ENCODE peak calls at places on chromosomes 12 and 14, in ten cellular contexts. One of them, this sample, is unnamed.

GRCh38 chr12:15699886-15700285 is 89.3 kb downstream of the EPS8 start:
- DNase-seq in activated CD8-positive, alpha-beta T cell treated with anti-CD3 and anti-CD28 coated beads, Interleukin-2, amount 10 ng/mL, durations not matched to agents 7 days and 5 days: no peak
- DNase-seq in dorsolateral prefrontal cortex: no peak
- DNase-seq in AG04450: no peak
- DNase-seq in left colon: no peak
- DNase-seq in hippocampal formation: no peak
- DNase-seq in WTC11: no peak
- DNase-seq in stimulated activated CD8-positive, alpha-beta memory T cell treated with anti-CD3 and anti-CD28 coated beads, Interleukin-4, amount 100 ng/mL, for 4 hours: no peak
- DNase-seq in left ventricle myocardium inferior: no peak
- DNase-seq in IMR-90: no peak
- DNase-seq in this sample: no peak

GRCh38 chr14:35261774-35262173 is 30.4 kb upstream of the PSMA6 start:
- DNase-seq in WTC11: no peak
- DNase-seq in dorsolateral prefrontal cortex: no peak
- DNase-seq in hippocampal formation: no peak
- DNase-seq in AG04450: no peak
- DNase-seq in left colon: no peak
- DNase-seq in left ventricle myocardium inferior: no peak
- DNase-seq in IMR-90: peak; percentile 7
- DNase-seq in activated CD8-positive, alpha-beta T cell treated with anti-CD3 and anti-CD28 coated beads, Interleukin-2, amount 10 ng/mL, durations not matched to agents 7 days and 5 days: no peak
- DNase-seq in stimulated activated CD8-positive, alpha-beta memory T cell treated with anti-CD3 and anti-CD28 coated beads, Interleukin-4, amount 100 ng/mL, for 4 hours: no peak
- DNase-seq in this sample: no peak

GRCh38 chr12:32708926-32709325 is 29.8 kb downstream of the DNM1L start:
- DNase-seq in left ventricle myocardium inferior: no peak
- DNase-seq in hippocampal formation: no peak
- DNase-seq in IMR-90: no peak
- DNase-seq in left colon: no peak
- DNase-seq in WTC11: no peak
- DNase-seq in AG04450: no peak
- DNase-seq in stimulated activated CD8-positive, alpha-beta memory T cell treated with anti-CD3 and anti-CD28 coated beads, Interleukin-4, amount 100 ng/mL, for 4 hours: no peak
- DNase-seq in activated CD8-positive, alpha-beta T cell treated with anti-CD3 and anti-CD28 coated beads, Interleukin-2, amount 10 ng/mL, durations not matched to agents 7 days and 5 days: no peak
- DNase-seq in dorsolateral prefrontal cortex: no peak
- DNase-seq in this sample: no peak

GRCh38 chr14:68844210-68844545 is 51.3 kb upstream of the ZFP36L1 start:
- DNase-seq in left colon: no peak
- DNase-seq in IMR-90: no peak
- DNase-seq in left ventricle myocardium inferior: no peak
- DNase-seq in WTC11: no peak
- DNase-seq in dorsolateral prefrontal cortex: no peak
- DNase-seq in stimulated activated CD8-positive, alpha-beta memory T cell treated with anti-CD3 and anti-CD28 coated beads, Interleukin-4, amount 100 ng/mL, for 4 hours: no peak
- DNase-seq in hippocampal formation: no peak
- DNase-seq in AG04450: no peak
- DNase-seq in activated CD8-positive, alpha-beta T cell treated with anti-CD3 and anti-CD28 coated beads, Interleukin-2, amount 10 ng/mL, durations not matched to agents 7 days and 5 days: no peak
- DNase-seq in this sample: no peak

GRCh38 chr14:72845196-72845595 is 48.7 kb downstream of the DPF3 start:
- DNase-seq in stimulated activated CD8-positive, alpha-beta memory T cell treated with anti-CD3 and anti-CD28 coated beads, Interleukin-4, amount 100 ng/mL, for 4 hours: no peak
- DNase-seq in activated CD8-positive, alpha-beta T cell treated with anti-CD3 and anti-CD28 coated beads, Interleukin-2, amount 10 ng/mL, durations not matched to agents 7 days and 5 days: no peak
- DNase-seq in hippocampal formation: no peak
- DNase-seq in AG04450: no peak
- DNase-seq in dorsolateral prefrontal cortex: no peak
- DNase-seq in left ventricle myocardium inferior: no peak
- DNase-seq in WTC11: no peak
- DNase-seq in IMR-90: no peak
- DNase-seq in left colon: no peak
- DNase-seq in this sample: no peak

GRCh38 chr12:62730649-62731377 is 204.1 kb downstream of the PPM1H start:
- DNase-seq in dorsolateral prefrontal cortex: no peak
- DNase-seq in WTC11: no peak
- DNase-seq in AG04450: no peak
- DNase-seq in activated CD8-positive, alpha-beta T cell treated with anti-CD3 and anti-CD28 coated beads, Interleukin-2, amount 10 ng/mL, durations not matched to agents 7 days and 5 days: no peak
- DNase-seq in stimulated activated CD8-positive, alpha-beta memory T cell treated with anti-CD3 and anti-CD28 coated beads, Interleukin-4, amount 100 ng/mL, for 4 hours: no peak
- DNase-seq in IMR-90: peak; percentile 67
- DNase-seq in left colon: no peak
- DNase-seq in left ventricle myocardium inferior: no peak
- DNase-seq in hippocampal formation: no peak
- DNase-seq in this sample: peak; percentile 68

GRCh38 chr14:60349663-60350365 is 100.8 kb downstream of the PPM1A start:
- DNase-seq in hippocampal formation: no peak
- DNase-seq in stimulated activated CD8-positive, alpha-beta memory T cell treated with anti-CD3 and anti-CD28 coated beads, Interleukin-4, amount 100 ng/mL, for 4 hours: no peak
- DNase-seq in left ventricle myocardium inferior: no peak
- DNase-seq in WTC11: peak; percentile 22
- DNase-seq in left colon: no peak
- DNase-seq in activated CD8-positive, alpha-beta T cell treated with anti-CD3 and anti-CD28 coated beads, Interleukin-2, amount 10 ng/mL, durations not matched to agents 7 days and 5 days: peak; percentile 39
- DNase-seq in dorsolateral prefrontal cortex: no peak
- DNase-seq in IMR-90: peak; percentile 56
- DNase-seq in AG04450: peak; percentile 33
- DNase-seq in this sample: peak; percentile 41

GRCh38 chr12:109621271-109621671 is 47.7 kb downstream of the MVK start:
- DNase-seq in activated CD8-positive, alpha-beta T cell treated with anti-CD3 and anti-CD28 coated beads, Interleukin-2, amount 10 ng/mL, durations not matched to agents 7 days and 5 days: no peak
- DNase-seq in WTC11: no peak
- DNase-seq in left ventricle myocardium inferior: no peak
- DNase-seq in left colon: no peak
- DNase-seq in hippocampal formation: no peak
- DNase-seq in IMR-90: no peak
- DNase-seq in dorsolateral prefrontal cortex: no peak
- DNase-seq in stimulated activated CD8-positive, alpha-beta memory T cell treated with anti-CD3 and anti-CD28 coated beads, Interleukin-4, amount 100 ng/mL, for 4 hours: no peak
- DNase-seq in AG04450: no peak
- DNase-seq in this sample: no peak

GRCh38 chr14:101409006-101409543 is 152.2 kb upstream of the DIO3 start:
- DNase-seq in activated CD8-positive, alpha-beta T cell treated with anti-CD3 and anti-CD28 coated beads, Interleukin-2, amount 10 ng/mL, durations not matched to agents 7 days and 5 days: no peak
- DNase-seq in dorsolateral prefrontal cortex: no peak
- DNase-seq in left ventricle myocardium inferior: no peak
- DNase-seq in WTC11: no peak
- DNase-seq in AG04450: no peak
- DNase-seq in left colon: no peak
- DNase-seq in hippocampal formation: no peak
- DNase-seq in IMR-90: no peak
- DNase-seq in stimulated activated CD8-positive, alpha-beta memory T cell treated with anti-CD3 and anti-CD28 coated beads, Interleukin-4, amount 100 ng/mL, for 4 hours: no peak
- DNase-seq in this sample: no peak

GRCh38 chr12:51265024-51265423 is 5.2 kb downstream of the SMAGP start:
- DNase-seq in IMR-90: no peak
- DNase-seq in dorsolateral prefrontal cortex: no peak
- DNase-seq in activated CD8-positive, alpha-beta T cell treated with anti-CD3 and anti-CD28 coated beads, Interleukin-2, amount 10 ng/mL, durations not matched to agents 7 days and 5 days: no peak
- DNase-seq in left ventricle myocardium inferior: no peak
- DNase-seq in stimulated activated CD8-positive, alpha-beta memory T cell treated with anti-CD3 and anti-CD28 coated beads, Interleukin-4, amount 100 ng/mL, for 4 hours: no peak
- DNase-seq in hippocampal formation: no peak
- DNase-seq in WTC11: no peak
- DNase-seq in AG04450: no peak
- DNase-seq in left colon: no peak
- DNase-seq in this sample: no peak

GRCh38 chr12:80183939-80184338 is 84.6 kb downstream of the OTOGL start:
- DNase-seq in stimulated activated CD8-positive, alpha-beta memory T cell treated with anti-CD3 and anti-CD28 coated beads, Interleukin-4, amount 100 ng/mL, for 4 hours: no peak
- DNase-seq in left ventricle myocardium inferior: no peak
- DNase-seq in WTC11: no peak
- DNase-seq in AG04450: no peak
- DNase-seq in dorsolateral prefrontal cortex: no peak
- DNase-seq in activated CD8-positive, alpha-beta T cell treated with anti-CD3 and anti-CD28 coated beads, Interleukin-2, amount 10 ng/mL, durations not matched to agents 7 days and 5 days: no peak
- DNase-seq in hippocampal formation: no peak
- DNase-seq in IMR-90: peak; percentile 22
- DNase-seq in left colon: no peak
- DNase-seq in this sample: peak; percentile 78

GRCh38 chr12:23423796-23424195 is 525.7 kb downstream of the SOX5 start:
- DNase-seq in AG04450: no peak
- DNase-seq in hippocampal formation: no peak
- DNase-seq in left ventricle myocardium inferior: no peak
- DNase-seq in dorsolateral prefrontal cortex: no peak
- DNase-seq in activated CD8-positive, alpha-beta T cell treated with anti-CD3 and anti-CD28 coated beads, Interleukin-2, amount 10 ng/mL, durations not matched to agents 7 days and 5 days: no peak
- DNase-seq in left colon: no peak
- DNase-seq in stimulated activated CD8-positive, alpha-beta memory T cell treated with anti-CD3 and anti-CD28 coated beads, Interleukin-4, amount 100 ng/mL, for 4 hours: no peak
- DNase-seq in WTC11: no peak
- DNase-seq in IMR-90: no peak
- DNase-seq in this sample: no peak

GRCh38 chr12:389138-390096 is at the start of gene KDM5A:
- DNase-seq in left ventricle myocardium inferior: peak; percentile 90
- DNase-seq in activated CD8-positive, alpha-beta T cell treated with anti-CD3 and anti-CD28 coated beads, Interleukin-2, amount 10 ng/mL, durations not matched to agents 7 days and 5 days: peak; percentile 94
- DNase-seq in WTC11: peak; percentile 83
- DNase-seq in stimulated activated CD8-positive, alpha-beta memory T cell treated with anti-CD3 and anti-CD28 coated beads, Interleukin-4, amount 100 ng/mL, for 4 hours: peak; percentile 77
- DNase-seq in IMR-90: peak; percentile 94
- DNase-seq in AG04450: peak; percentile 90
- DNase-seq in dorsolateral prefrontal cortex: peak; percentile 91
- DNase-seq in hippocampal formation: no peak
- DNase-seq in left colon: peak; percentile 89
- DNase-seq in this sample: peak; percentile 92

GRCh38 chr14:59997496-59997895 is 77.6 kb downstream of the LRRC9 start:
- DNase-seq in stimulated activated CD8-positive, alpha-beta memory T cell treated with anti-CD3 and anti-CD28 coated beads, Interleukin-4, amount 100 ng/mL, for 4 hours: no peak
- DNase-seq in hippocampal formation: no peak
- DNase-seq in left colon: no peak
- DNase-seq in left ventricle myocardium inferior: no peak
- DNase-seq in IMR-90: no peak
- DNase-seq in AG04450: no peak
- DNase-seq in WTC11: no peak
- DNase-seq in dorsolateral prefrontal cortex: no peak
- DNase-seq in activated CD8-positive, alpha-beta T cell treated with anti-CD3 and anti-CD28 coated beads, Interleukin-2, amount 10 ng/mL, durations not matched to agents 7 days and 5 days: no peak
- DNase-seq in this sample: no peak

GRCh38 chr12:180445-180844 is 33.5 kb downstream of the SLC6A12 start:
- DNase-seq in stimulated activated CD8-positive, alpha-beta memory T cell treated with anti-CD3 and anti-CD28 coated beads, Interleukin-4, amount 100 ng/mL, for 4 hours: no peak
- DNase-seq in AG04450: no peak
- DNase-seq in WTC11: no peak
- DNase-seq in activated CD8-positive, alpha-beta T cell treated with anti-CD3 and anti-CD28 coated beads, Interleukin-2, amount 10 ng/mL, durations not matched to agents 7 days and 5 days: peak; percentile 43
- DNase-seq in IMR-90: peak; percentile 58
- DNase-seq in left ventricle myocardium inferior: peak; percentile 55
- DNase-seq in dorsolateral prefrontal cortex: no peak
- DNase-seq in left colon: peak; percentile 59
- DNase-seq in hippocampal formation: peak; percentile 47
- DNase-seq in this sample: no peak

GRCh38 chr14:89947344-89947743 is 7.2 kb downstream of the EFCAB11 start:
- DNase-seq in left colon: no peak
- DNase-seq in AG04450: no peak
- DNase-seq in WTC11: no peak
- DNase-seq in activated CD8-positive, alpha-beta T cell treated with anti-CD3 and anti-CD28 coated beads, Interleukin-2, amount 10 ng/mL, durations not matched to agents 7 days and 5 days: no peak
- DNase-seq in IMR-90: no peak
- DNase-seq in left ventricle myocardium inferior: no peak
- DNase-seq in hippocampal formation: no peak
- DNase-seq in stimulated activated CD8-positive, alpha-beta memory T cell treated with anti-CD3 and anti-CD28 coated beads, Interleukin-4, amount 100 ng/mL, for 4 hours: no peak
- DNase-seq in dorsolateral prefrontal cortex: no peak
- DNase-seq in this sample: no peak

This sample was measured in EL.